ENCODE peak calls at places on chromosomes 7 and 10, in six cellular contexts. V is fibroblast of lung, Q is body of pancreas, D is fibroblast of pulmonary artery, M is IMR-90, B is WERI-Rb-1. A is an unnamed sample.

GRCh38 chr10:103731609-103732270 is 123.6 kb downstream of the SH3PXD2A start:
- DNase-seq in V (no peak), Q (no peak), D (no peak), M (no peak), B (no peak), A (no peak)

GRCh38 chr10:123480344-123480743 is 185.8 kb upstream of the GPR26 start:
- DNase-seq in V (no peak), Q (no peak), D (no peak), M (no peak), B (no peak), A (no peak)

GRCh38 chr7:124031919-124032318 is 948 bp downstream of the TMEM229A start:
- DNase-seq in V (no peak), Q (no peak), D (no peak), M (no peak), B (peak; percentile 18), A (no peak)

GRCh38 chr7:54996391-54996790 is 22.4 kb upstream of the EGFR start:
- DNase-seq in V (no peak), Q (no peak), D (no peak), M (no peak), B (no peak), A (peak; percentile 1)

GRCh38 chr10:94439275-94439861 is 37.0 kb downstream of the TBC1D12 start:
- DNase-seq in V (peak; percentile 23), Q (peak; percentile 20), D (peak; percentile 46), M (peak; percentile 3), B (no peak), A (peak; percentile 56)

GRCh38 chr7:79806161-79806734 is 328.4 kb upstream of the GNAI1 start:
- DNase-seq in V (peak; percentile 3), Q (no peak), D (peak; percentile 60), M (peak; percentile 42), B (no peak), A (peak; percentile 70)

GRCh38 chr7:155660059-155660757 is 15.7 kb downstream of the RBM33 start:
- DNase-seq in V (peak; percentile 41), Q (no peak), D (peak; percentile 32), M (peak; percentile 37), B (no peak), A (peak; percentile 9)

GRCh38 chr7:23298141-23298851 is 843 bp upstream of the MALSU1 start:
- DNase-seq in V (peak; percentile 81), Q (peak; percentile 42), D (peak; percentile 80), M (peak; percentile 72), B (peak; percentile 48), A (peak; percentile 86)

GRCh38 chr10:37758074-37758473 is 99.3 kb downstream of the ZNF248 start:
- DNase-seq in V (no peak), Q (no peak), D (no peak), M (no peak), B (no peak), A (no peak)

GRCh38 chr10:47371629-47372485 is 12.2 kb downstream of the ZNF488 start:
- DNase-seq in V (no peak), Q (no peak), D (no peak), M (no peak), B (no peak), A (no peak)

GRCh38 chr10:132685121-132685891 is 100.6 kb downstream of the NKX6-2 start:
- DNase-seq in V (peak; percentile 72), Q (peak; percentile 90), D (peak; percentile 62), M (peak; percentile 58), B (no peak), A (peak; percentile 47)

GRCh38 chr10:116861796-116862195 is 12.5 kb downstream of the ENO4 start:
- DNase-seq in V (no peak), Q (no peak), D (no peak), M (no peak), B (no peak), A (no peak)

GRCh38 chr10:86410542-86411124 is 44.0 kb upstream of the GRID1 start:
- DNase-seq in V (peak; percentile 84), Q (peak; percentile 64), D (peak; percentile 59), M (peak; percentile 89), B (no peak), A (peak; percentile 81)

GRCh38 chr10:128062837-128063563 is 63.2 kb downstream of the MKI67 start:
- DNase-seq in V (no peak), Q (no peak), D (peak; percentile 19), M (no peak), B (no peak), A (no peak)

GRCh38 chr7:65746398-65746669 is 126.5 kb upstream of the VKORC1L1 start:
- DNase-seq in V (peak; percentile 38), Q (no peak), D (peak; percentile 46), M (peak; percentile 72), B (no peak), A (peak; percentile 72)

GRCh38 chr7:115789901-115790300 is 240.7 kb downstream of the TFEC start:
- DNase-seq in V (no peak), Q (no peak), D (no peak), M (no peak), B (no peak), A (no peak)

GRCh38 chr7:13034693-13035092 is 347.3 kb downstream of the ARL4A start:
- DNase-seq in V (no peak), Q (no peak), D (no peak), M (no peak), B (no peak), A (no peak)

GRCh38 chr7:114083714-114084113 is 164.9 kb upstream of the PPP1R3A start:
- DNase-seq in V (no peak), Q (no peak), D (no peak), M (no peak), B (no peak), A (no peak)

GRCh38 chr7:42014625-42015412 is 222.2 kb downstream of the GLI3 start:
- DNase-seq in V (peak; percentile 26), Q (no peak), D (peak; percentile 65), M (peak; percentile 54), B (peak; percentile 61), A (peak; percentile 44)

GRCh38 chr10:110077436-110078120 is 69.8 kb downstream of the ADD3 start:
- DNase-seq in V (peak; percentile 27), Q (no peak), D (peak; percentile 89), M (no peak), B (no peak), A (peak; percentile 84)

GRCh38 chr7:142853739-142854504 is 954 bp upstream of the EPHB6 start:
- DNase-seq in V (peak; percentile 53), Q (peak; percentile 60), D (peak; percentile 64), M (peak; percentile 39), B (peak; percentile 72), A (peak; percentile 68)

GRCh38 chr10:48404646-48405045 is 98.2 kb downstream of the MAPK8 start:
- DNase-seq in V (no peak), Q (no peak), D (peak; percentile 78), M (peak; percentile 67), B (no peak), A (peak; percentile 39)

GRCh38 chr7:5667391-5667790 is 114.1 kb downstream of the RNF216 start:
- DNase-seq in V (no peak), Q (no peak), D (no peak), M (peak; percentile 27), B (no peak), A (peak; percentile 49)

GRCh38 chr7:141481971-141482370 is 69.2 kb upstream of the AGK start:
- DNase-seq in V (no peak), Q (no peak), D (no peak), M (no peak), B (no peak), A (no peak)

GRCh38 chr7:41029072-41029492 is 673.8 kb downstream of the INHBA start:
- DNase-seq in V (peak; percentile 99), Q (no peak), D (peak; percentile 88), M (peak; percentile 100), B (no peak), A (peak; percentile 88)

GRCh38 chr7:30146127-30146612 is 11.4 kb downstream of the MTURN start:
- DNase-seq in V (no peak), Q (no peak), D (peak; percentile 21), M (no peak), B (no peak), A (no peak)

DNA sequence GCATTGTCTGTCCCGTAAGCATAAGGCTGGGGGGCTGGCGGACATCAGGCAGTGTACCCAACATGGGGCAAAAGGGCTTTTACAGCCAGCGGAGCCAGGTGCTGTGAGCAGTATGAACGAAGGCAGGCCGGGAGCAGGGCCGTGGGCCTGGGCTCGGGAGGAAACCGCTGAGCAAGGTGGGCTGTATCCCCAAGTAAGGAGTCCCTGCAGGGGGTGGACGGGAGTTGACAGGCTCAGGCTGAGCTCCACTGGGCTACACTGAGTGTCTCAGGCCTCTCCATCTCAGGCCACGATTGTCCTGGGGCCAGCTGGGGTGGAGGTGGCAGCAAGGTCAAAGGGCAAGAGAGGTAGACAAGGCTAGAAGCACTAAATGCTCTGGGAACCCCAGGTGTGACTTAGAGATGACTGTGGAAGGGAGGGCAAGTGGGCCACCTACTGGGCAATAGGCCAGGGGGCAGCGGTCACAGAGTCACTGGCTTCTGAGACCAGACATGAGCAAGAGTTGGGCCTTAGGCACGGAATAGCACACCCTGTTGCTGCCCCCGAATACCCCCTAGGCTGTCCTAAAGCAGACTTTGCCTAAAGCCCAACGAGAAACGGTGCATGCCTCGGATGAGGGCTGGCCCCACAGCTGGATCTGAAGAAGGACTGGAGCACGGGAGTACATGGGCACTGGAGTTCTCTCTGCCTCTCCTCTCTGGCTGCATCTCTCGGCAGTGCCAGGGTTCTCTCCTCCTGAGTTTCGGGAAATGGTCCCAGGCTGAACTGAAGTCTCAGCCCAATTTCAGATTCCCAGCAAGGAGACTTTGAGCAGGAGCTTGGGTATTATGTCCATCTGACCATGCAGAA is 10.8 kb upstream of the RAMP3 start:
- DNase-seq in V (no peak), Q (no peak), D (no peak), M (no peak), B (peak; percentile 43), A (no peak)
- TF ChIP-seq CTCF in V (no peak), Q (no peak), D (no peak), M (no peak), B (peak; percentile 73), A (no peak)

GRCh38 chr10:84354623-84355022 is 26.2 kb downstream of the CCSER2 start:
- DNase-seq in V (no peak), Q (no peak), D (no peak), M (no peak), B (no peak), A (no peak)
- H3K4me3 ChIP-seq in V (no peak overlapping the region), Q (no peak overlapping the region), D (no peak overlapping the region), M (no peak overlapping the region), B (no peak overlapping the region), A (no peak overlapping the region)

GRCh38 chr7:136294977-136295376 is 317.8 kb upstream of the MTPN start:
- DNase-seq in V (no peak), Q (no peak), D (no peak), M (no peak), B (no peak), A (no peak)
- TF ChIP-seq CTCF in V (no peak), Q (no peak), D (no peak), M (no peak), B (peak; percentile 46), A (no peak)

DNA sequence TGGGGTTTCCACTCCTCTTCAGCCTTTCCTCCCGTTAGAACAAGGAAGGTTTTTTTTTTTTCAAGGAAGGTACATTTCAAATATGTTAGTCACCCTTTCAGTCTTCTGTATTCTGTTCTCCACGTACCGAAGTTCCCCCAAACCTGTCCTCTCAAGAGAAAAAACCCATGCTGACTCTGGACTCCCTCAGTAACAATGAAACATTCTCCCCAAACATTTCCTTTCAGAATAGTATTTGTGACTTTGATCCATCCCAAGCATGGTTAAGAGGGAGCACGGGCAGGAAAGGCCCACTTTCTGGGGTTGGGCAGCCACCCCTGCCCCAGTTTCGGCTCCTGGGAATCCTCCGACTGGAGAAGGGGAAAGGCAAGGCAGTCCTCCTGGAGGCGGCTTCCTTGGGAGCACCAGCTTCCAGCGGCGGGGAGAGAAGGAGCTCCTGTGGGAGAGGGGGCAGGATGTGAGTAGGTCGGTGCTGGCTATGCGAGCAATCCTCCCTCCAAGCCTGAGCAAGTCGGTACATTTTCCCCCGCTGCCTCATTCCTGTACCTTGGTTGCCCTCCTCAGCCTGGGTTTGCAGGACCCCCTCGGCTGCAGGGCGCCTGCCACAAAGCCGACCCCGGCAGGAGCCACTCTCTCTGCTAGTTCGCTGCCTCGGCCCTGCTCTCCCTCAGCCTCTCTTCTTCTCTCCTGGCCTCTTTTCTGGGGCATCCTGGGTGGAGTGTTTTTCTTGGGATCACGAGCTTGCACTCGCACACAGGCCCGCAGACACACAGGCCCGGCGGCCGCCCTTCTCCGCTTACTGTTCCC is 2.1 kb upstream of the HOXA1 start:
- DNase-seq in V (peak; percentile 55), Q (no peak), D (no peak), M (peak; percentile 52), B (no peak), A (peak; percentile 36)
- H3K4me3 ChIP-seq in V (peak overlapping the region; percentile 92), Q (no peak overlapping the region), D (peak overlapping the region; percentile 55), M (peak overlapping the region; percentile 92), B (peak overlapping the region; percentile 80), A (peak overlapping the region; percentile 81)

A was measured in fibroblast of the aortic adventitia.